ENCODE peak calls at places on chromosomes 1 and 21, in nine cellular contexts. E, Y, Q, R, F, L, B, U and H are unnamed samples.

GRCh38 chr1:74693473-74693872 is 19.9 kb upstream of the ERICH3 start:
- DNase-seq in E (no peak), Y (no peak), Q (peak), R (peak), F (peak), L (no peak), B (no peak), U (no peak), H (no peak)

GRCh38 chr1:30044745-30045144 is 678.6 kb downstream of the MATN1 start:
- DNase-seq in E (no peak), Y (no peak), Q (no peak), R (no peak), F (no peak), L (no peak), B (no peak), U (no peak), H (no peak)

GRCh38 chr21:44253832-44254700 is 7.6 kb downstream of the DNMT3L start:
- DNase-seq in E (no peak), Y (peak), Q (no peak), R (no peak), F (no peak), L (no peak), B (peak), U (no peak), H (no peak)

GRCh38 chr1:228989676-228989991 is 254.4 kb downstream of the RHOU start:
- DNase-seq in E (no peak), Y (no peak), Q (no peak), R (no peak), F (no peak), L (no peak), B (no peak), U (no peak), H (no peak)

GRCh38 chr21:34603002-34603709 is 11.8 kb downstream of the RCAN1 start:
- DNase-seq in E (peak), Y (peak), Q (peak), R (peak), F (peak), L (peak), B (peak), U (peak), H (peak)

GRCh38 chr1:9625761-9626160 is 25.8 kb upstream of the PIK3CD start:
- DNase-seq in E (no peak), Y (no peak), Q (no peak), R (no peak), F (no peak), L (no peak), B (no peak), U (no peak), H (no peak)

GRCh38 chr1:54922921-54923421 is 36.0 kb upstream of the DHCR24 start:
- DNase-seq in E (no peak), Y (no peak), Q (no peak), R (peak), F (no peak), L (no peak), B (no peak), U (no peak), H (no peak)

GRCh38 chr1:46153228-46153627 is 20.8 kb upstream of the PIK3R3 start:
- DNase-seq in E (no peak), Y (no peak), Q (no peak), R (no peak), F (no peak), L (no peak), B (no peak), U (no peak), H (no peak)

GRCh38 chr1:173205146-173206051 is 1.7 kb downstream of the TNFSF4 start:
- DNase-seq in E (peak), Y (no peak), Q (peak), R (peak), F (peak), L (no peak), B (peak), U (peak), H (peak)

GRCh38 chr1:246579818-246580217 is 13.6 kb downstream of the CNST start:
- DNase-seq in E (no peak), Y (no peak), Q (no peak), R (no peak), F (no peak), L (no peak), B (no peak), U (no peak), H (peak)

GRCh38 chr21:27132270-27132669 is 165.4 kb upstream of the ADAMTS5 start:
- DNase-seq in E (no peak), Y (peak), Q (peak), R (no peak), F (peak), L (no peak), B (no peak), U (peak), H (peak)

GRCh38 chr1:1212780-1213152 is 1.2 kb downstream of the TNFRSF4 start:
- DNase-seq in E (no peak), Y (no peak), Q (no peak), R (no peak), F (peak), L (peak), B (no peak), U (no peak), H (peak)

GRCh38 chr1:24878775-24879742 is 51.0 kb downstream of the RUNX3 start:
- DNase-seq in E (no peak), Y (no peak), Q (peak), R (no peak), F (peak), L (peak), B (no peak), U (no peak), H (peak)

GRCh38 chr1:8396912-8397406 is 79.0 kb downstream of the SLC45A1 start:
- DNase-seq in E (no peak), Y (no peak), Q (peak), R (peak), F (peak), L (no peak), B (peak), U (peak), H (peak)

GRCh38 chr1:63143482-63143881 is 178.9 kb upstream of the FOXD3 start:
- DNase-seq in E (no peak), Y (no peak), Q (peak), R (no peak), F (no peak), L (no peak), B (no peak), U (no peak), H (peak)

GRCh38 chr1:53752281-53752680 is 13.3 kb upstream of the GLIS1 start:
- DNase-seq in E (no peak), Y (no peak), Q (no peak), R (no peak), F (no peak), L (no peak), B (no peak), U (no peak), H (no peak)

GRCh38 chr1:27542463-27543273 is 52.7 kb upstream of the WASF2 start:
- DNase-seq in E (peak), Y (no peak), Q (peak), R (peak), F (peak), L (peak), B (peak), U (peak), H (peak)

GRCh38 chr1:27116697-27117096 is 38.2 kb downstream of the SLC9A1 start:
- DNase-seq in E (no peak), Y (no peak), Q (peak), R (peak), F (peak), L (no peak), B (no peak), U (no peak), H (no peak)

GRCh38 chr1:168428063-168428731 is 115.6 kb downstream of the XCL2 start:
- DNase-seq in E (peak), Y (no peak), Q (peak), R (no peak), F (peak), L (no peak), B (peak), U (peak), H (no peak)

GRCh38 chr1:230632273-230632873 is 9.9 kb upstream of the COG2 start:
- DNase-seq in E (no peak), Y (peak), Q (peak), R (peak), F (peak), L (no peak), B (peak), U (peak), H (peak)

GRCh38 chr1:75203415-75204277 is 69.5 kb downstream of the LHX8 start:
- DNase-seq in E (no peak), Y (peak), Q (peak), R (peak), F (peak), L (no peak), B (peak), U (peak), H (peak)

GRCh38 chr1:182032251-182032650 is 29.3 kb downstream of the ZNF648 start:
- DNase-seq in E (no peak), Y (peak), Q (peak), R (peak), F (no peak), L (no peak), B (no peak), U (no peak), H (no peak)

GRCh38 chr21:33552093-33552998 is 9.5 kb downstream of the SON start:
- DNase-seq in E (no peak), Y (no peak), Q (peak), R (no peak), F (no peak), L (no peak), B (no peak), U (no peak), H (no peak)

GRCh38 chr1:42992043-42992697 is 33.5 kb upstream of the SLC2A1 start:
- DNase-seq in E (no peak), Y (no peak), Q (no peak), R (no peak), F (no peak), L (no peak), B (peak), U (peak), H (peak)

GRCh38 chr1:174797398-174797797 is 202.3 kb upstream of the CACYBP start:
- DNase-seq in E (no peak), Y (no peak), Q (no peak), R (no peak), F (no peak), L (no peak), B (no peak), U (no peak), H (no peak)

GRCh38 chr1:183806650-183807049 is 1.7 kb downstream of the RGL1 start:
- DNase-seq in E (no peak), Y (peak), Q (no peak), R (no peak), F (no peak), L (no peak), B (no peak), U (no peak), H (no peak)
- H3K4me3 ChIP-seq in E (peak), Y (peak), Q (peak), R (no peak), F (peak), L (peak), B (peak), U (peak), H (peak)

DNA sequence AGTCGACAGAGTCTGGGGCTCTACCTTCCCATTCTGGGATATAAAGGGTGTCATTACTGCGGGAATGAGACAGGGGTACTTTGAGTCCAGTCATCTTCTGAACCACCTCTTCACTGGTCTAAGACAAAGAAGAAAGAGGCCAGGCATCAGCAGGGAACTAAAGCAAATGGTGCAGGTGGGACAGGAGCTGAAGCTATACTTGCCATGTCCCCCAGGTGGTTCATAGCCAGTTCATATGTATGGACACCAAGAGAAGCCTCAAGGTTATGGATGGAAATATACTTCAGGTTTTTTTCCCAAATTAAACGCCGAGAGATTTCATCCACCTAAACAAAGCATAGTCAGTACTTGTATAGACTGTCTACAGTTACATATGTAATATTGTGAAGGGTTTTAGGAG is 2.2 kb downstream of the CTSK start:
- DNase-seq in E (no peak), Y (no peak), Q (no peak), R (no peak), F (no peak), L (no peak), B (no peak), U (no peak), H (no peak)
- TF ChIP-seq CTCF in E (no peak), Y (no peak), Q (no peak), R (no peak), F (no peak), L (no peak), B (no peak), U (no peak), H (no peak)

DNA sequence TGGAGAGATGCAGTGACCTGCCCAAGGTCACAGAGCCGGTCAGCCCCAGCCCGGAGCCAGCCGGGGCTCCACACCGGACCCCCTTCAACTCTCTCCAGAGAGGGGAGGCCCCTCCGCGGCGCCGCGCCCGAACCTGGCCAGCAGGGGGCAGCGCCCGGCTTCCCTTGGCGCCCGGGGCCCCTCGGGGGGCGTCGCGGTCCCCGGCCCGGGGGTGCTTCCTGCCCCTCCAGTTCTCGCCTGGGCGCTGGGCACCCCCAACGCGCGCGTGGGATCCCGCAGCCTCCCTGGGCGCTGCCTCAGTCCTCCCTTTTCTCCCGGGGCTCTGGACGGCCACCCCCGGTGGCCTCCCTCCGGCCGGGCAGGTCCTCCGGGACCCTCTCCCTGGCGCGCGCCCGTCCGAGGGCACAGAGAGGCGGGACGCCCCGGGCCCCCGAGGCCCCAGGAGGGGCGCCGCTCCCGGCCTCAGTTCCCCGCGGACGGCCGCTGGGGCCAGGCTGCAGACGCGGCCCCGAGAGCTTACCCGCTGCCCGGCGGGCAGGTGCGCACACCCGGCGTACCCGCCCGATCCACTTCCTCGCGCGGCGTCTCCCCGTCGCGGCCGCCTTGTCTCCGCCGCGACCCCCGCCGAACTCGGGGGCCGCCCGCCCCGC is 406 bp downstream of the HTR1D start:
- DNase-seq in E (no peak), Y (peak), Q (no peak), R (no peak), F (no peak), L (no peak), B (peak), U (peak), H (no peak)
- H3K4me3 ChIP-seq in E (peak), Y (peak), Q (no peak), R (peak), F (peak), L (peak), B (peak), U (peak), H (peak)

GRCh38 chr1:109532365-109533136 is 7.1 kb upstream of the GPR61 start:
- DNase-seq in E (peak), Y (peak), Q (peak), R (peak), F (peak), L (peak), B (peak), U (peak), H (peak)
- TF ChIP-seq CTCF in E (peak), Y (peak), Q (peak), R (peak), F (peak), L (peak), B (peak), U (peak), H (peak)

GRCh38 chr1:198647055-198647454 is 8.2 kb downstream of the PTPRC start:
- DNase-seq in E (no peak), Y (no peak), Q (no peak), R (no peak), F (no peak), L (no peak), B (no peak), U (no peak), H (no peak)
- H3K4me3 ChIP-seq in E (no peak), Y (no peak), Q (no peak), R (no peak), F (no peak), L (no peak), B (no peak), U (no peak), H (no peak)

GRCh38 chr1:67213948-67214347 is 47.7 kb downstream of the IL23R start:
- DNase-seq in E (no peak), Y (no peak), Q (no peak), R (no peak), F (no peak), L (no peak), B (no peak), U (no peak), H (no peak)

GRCh38 chr1:67213164-67213563 is 46.9 kb downstream of the IL23R start:
- DNase-seq in E (no peak), Y (peak), Q (peak), R (peak), F (peak), L (no peak), B (peak), U (peak), H (peak)

GRCh38 chr1:67211589-67212563 is 45.6 kb downstream of the IL23R start:
- DNase-seq in E (no peak), Y (peak), Q (peak), R (peak), F (peak), L (no peak), B (peak), U (peak), H (peak)

DNA sequence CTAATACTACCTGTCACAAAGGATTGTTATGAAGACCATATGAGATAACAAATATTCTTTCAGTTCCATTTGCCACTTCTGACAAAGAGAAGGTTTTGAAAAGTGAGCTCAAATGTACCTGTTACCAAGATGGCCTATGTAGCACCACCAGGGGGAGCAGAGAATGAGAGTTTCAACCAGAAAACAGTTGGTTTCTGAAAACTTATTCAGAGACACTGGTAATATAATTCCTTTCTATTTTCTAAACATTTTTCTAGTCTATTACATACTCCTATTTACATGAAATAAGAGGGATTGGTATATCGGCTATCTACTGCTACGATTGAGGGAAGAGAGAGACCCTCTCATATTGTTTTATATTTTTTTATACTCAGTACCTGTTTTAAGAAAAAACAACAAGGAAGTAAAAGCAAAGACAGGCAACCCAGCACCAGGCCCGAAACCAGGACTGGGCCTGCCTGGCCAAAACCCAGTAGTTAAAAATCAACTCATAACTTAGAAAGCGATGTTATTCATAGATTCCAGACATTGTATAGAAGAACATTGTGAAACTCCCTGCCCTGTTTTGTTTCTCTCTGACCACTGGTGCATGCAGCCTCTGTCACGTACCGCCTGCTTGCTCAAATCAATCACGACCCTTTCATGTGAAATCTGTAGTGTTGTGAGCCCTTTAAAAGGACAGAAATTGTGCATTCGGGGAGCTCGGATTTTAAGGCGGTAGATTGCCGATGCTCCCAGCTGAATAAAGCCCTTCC is 48.3 kb downstream of the IL23R start:
- DNase-seq in E (no peak), Y (peak), Q (peak), R (peak), F (peak), L (no peak), B (peak), U (peak), H (peak)
- TF ChIP-seq CTCF in E (no peak), Y (peak), Q (peak), R (peak), F (peak), L (peak), B (peak), U (peak), H (peak)